ENCODE peak calls at places on chromosomes 12 and 14, in seven cellular contexts. C is AG10803; M is NCI-H226; J is activated CD4-positive, CD25-positive, alpha-beta regulatory T cell treated with anti-CD3 and anti-CD28 coated beads, Interleukin-2, amount 50 U/mL, for 72 hours; D is germinal center; R is AG09309; F is anterior cingulate cortex. X is an unnamed sample.

GRCh38 chr12:64169999-64170398 is 52.1 kb downstream of the KICS2 start:
- DNase-seq in C (no peak), M (no peak), J (no peak), D (no peak), R (no peak), F (no peak), X (no peak)

GRCh38 chr14:52703225-52703624 is 3.8 kb upstream of the PSMC6 start:
- DNase-seq in C (peak; percentile 96), M (peak; percentile 87), J (no peak), D (no peak), R (peak; percentile 90), F (no peak), X (peak; percentile 98)

GRCh38 chr12:47458273-47458672 is 247.6 kb downstream of the RPAP3 start:
- DNase-seq in C (no peak), M (peak; percentile 28), J (no peak), D (no peak), R (no peak), F (no peak), X (no peak)

GRCh38 chr12:122646568-122647220 is 56.5 kb downstream of the HCAR2 start:
- DNase-seq in C (peak; percentile 86), M (peak; percentile 68), J (peak; percentile 38), D (peak; percentile 37), R (no peak), F (no peak), X (peak; percentile 90)

GRCh38 chr14:45140661-45141187 is 5.0 kb downstream of the FANCM start:
- DNase-seq in C (no peak), M (no peak), J (no peak), D (no peak), R (no peak), F (no peak), X (no peak)

GRCh38 chr12:65121049-65121955 is at the start of gene WIF1:
- DNase-seq in C (no peak), M (no peak), J (peak; percentile 32), D (peak; percentile 19), R (no peak), F (no peak), X (peak; percentile 4)

GRCh38 chr14:99274346-99275221 is 2.6 kb upstream of the BCL11B start:
- DNase-seq in C (peak; percentile 89), M (peak; percentile 57), J (no peak), D (no peak), R (peak; percentile 5), F (peak; percentile 46), X (peak; percentile 51)

GRCh38 chr12:132403636-132404434 is 74.4 kb upstream of the GALNT9 start:
- DNase-seq in C (no peak), M (no peak), J (no peak), D (no peak), R (no peak), F (no peak), X (no peak)

GRCh38 chr12:12788675-12789368 is 3.4 kb downstream of the APOLD1 start:
- DNase-seq in C (peak; percentile 76), M (peak; percentile 61), J (peak; percentile 54), D (peak; percentile 61), R (peak; percentile 38), F (peak; percentile 17), X (peak; percentile 87)

GRCh38 chr12:29562167-29562776 is 64.8 kb upstream of the OVCH1 start:
- DNase-seq in C (no peak), M (no peak), J (no peak), D (no peak), R (peak; percentile 63), F (no peak), X (peak; percentile 91)

GRCh38 chr12:96578526-96579125 is 89.2 kb downstream of the CFAP54 start:
- DNase-seq in C (peak; percentile 63), M (peak; percentile 5), J (no peak), D (peak; percentile 31), R (peak; percentile 14), F (no peak), X (peak; percentile 71)

GRCh38 chr14:102772781-102773570 is 4.3 kb upstream of the TRAF3 start:
- DNase-seq in C (no peak), M (no peak), J (no peak), D (peak; percentile 62), R (no peak), F (no peak), X (no peak)

GRCh38 chr14:95217391-95217900 is 60.1 kb upstream of the DICER1 start:
- DNase-seq in C (no peak), M (no peak), J (no peak), D (no peak), R (no peak), F (no peak), X (peak; percentile 64)

GRCh38 chr12:131831635-131832041 is 3.4 kb downstream of the MMP17 start:
- DNase-seq in C (peak; percentile 94), M (peak; percentile 49), J (no peak), D (no peak), R (peak; percentile 66), F (no peak), X (peak; percentile 86)

GRCh38 chr12:85441740-85442139 is 161.7 kb downstream of the ALX1 start:
- DNase-seq in C (peak; percentile 13), M (peak; percentile 29), J (no peak), D (no peak), R (no peak), F (no peak), X (peak; percentile 9)

GRCh38 chr12:52243774-52244614 is 11.0 kb downstream of the KRT7 start:
- DNase-seq in C (peak; percentile 92), M (peak; percentile 93), J (peak; percentile 54), D (peak; percentile 46), R (peak; percentile 75), F (no peak), X (peak; percentile 89)

GRCh38 chr12:1841606-1842182 is 21.3 kb downstream of the LRTM2 start:
- DNase-seq in C (no peak), M (no peak), J (no peak), D (no peak), R (no peak), F (no peak), X (no peak)

GRCh38 chr12:81963026-81963425 is 203.9 kb upstream of the PPFIA2 start:
- DNase-seq in C (no peak), M (no peak), J (no peak), D (no peak), R (no peak), F (no peak), X (no peak)

GRCh38 chr12:113070117-113070906 is 13.8 kb downstream of the DTX1 start:
- DNase-seq in C (no peak), M (no peak), J (no peak), D (peak; percentile 78), R (no peak), F (no peak), X (no peak)

GRCh38 chr14:94164685-94165431 is 9.3 kb upstream of the PPP4R4 start:
- DNase-seq in C (no peak), M (no peak), J (no peak), D (no peak), R (no peak), F (peak; percentile 20), X (no peak)

X was measured in fibroblast of mammary gland.